ENCODE peak calls at places on chromosomes 13 and 19, in nine cellular contexts. One of them, this sample, is unnamed.

GRCh38 chr13:33918199-33918932 is 100.4 kb downstream of the RFC3 start:
- DNase-seq in neural progenitor cell: peak; percentile 10
- DNase-seq in KBM-7: no peak
- DNase-seq in GM12865: no peak
- DNase-seq in fibroblast of gingiva: peak; percentile 97
- DNase-seq in putamen: no peak
- DNase-seq in activated T-cell treated with anti-CD3 and anti-CD28 coated beads for 1 hour: no peak
- DNase-seq in body of pancreas: no peak
- DNase-seq in islet precursor cell: no peak
- DNase-seq in this sample: no peak

GRCh38 chr13:112697756-112698655 is 8.2 kb downstream of the ATP11A start:
- DNase-seq in body of pancreas: no peak
- DNase-seq in putamen: no peak
- DNase-seq in neural progenitor cell: no peak
- DNase-seq in islet precursor cell: peak; percentile 72
- DNase-seq in fibroblast of gingiva: peak; percentile 83
- DNase-seq in GM12865: no peak
- DNase-seq in KBM-7: no peak
- DNase-seq in activated T-cell treated with anti-CD3 and anti-CD28 coated beads for 1 hour: no peak
- DNase-seq in this sample: no peak

GRCh38 chr13:96821971-96822370 is 172.3 kb downstream of the OXGR1 start:
- DNase-seq in activated T-cell treated with anti-CD3 and anti-CD28 coated beads for 1 hour: no peak
- DNase-seq in fibroblast of gingiva: no peak
- DNase-seq in body of pancreas: no peak
- DNase-seq in islet precursor cell: no peak
- DNase-seq in neural progenitor cell: no peak
- DNase-seq in GM12865: no peak
- DNase-seq in putamen: no peak
- DNase-seq in KBM-7: no peak
- DNase-seq in this sample: no peak

GRCh38 chr13:30972888-30973377 is 40.5 kb downstream of the TEX26 start:
- DNase-seq in GM12865: no peak
- DNase-seq in activated T-cell treated with anti-CD3 and anti-CD28 coated beads for 1 hour: no peak
- DNase-seq in neural progenitor cell: no peak
- DNase-seq in KBM-7: no peak
- DNase-seq in body of pancreas: no peak
- DNase-seq in fibroblast of gingiva: peak; percentile 24
- DNase-seq in putamen: no peak
- DNase-seq in islet precursor cell: no peak
- DNase-seq in this sample: no peak

GRCh38 chr13:59094149-59094548 is 1069.6 kb downstream of the DIAPH3 start:
- DNase-seq in fibroblast of gingiva: no peak
- DNase-seq in activated T-cell treated with anti-CD3 and anti-CD28 coated beads for 1 hour: no peak
- DNase-seq in KBM-7: no peak
- DNase-seq in putamen: no peak
- DNase-seq in neural progenitor cell: no peak
- DNase-seq in GM12865: no peak
- DNase-seq in islet precursor cell: no peak
- DNase-seq in body of pancreas: no peak
- DNase-seq in this sample: no peak

GRCh38 chr13:110628477-110628793 is 13.1 kb downstream of the NAXD start:
- DNase-seq in neural progenitor cell: no peak
- DNase-seq in body of pancreas: no peak
- DNase-seq in GM12865: no peak
- DNase-seq in activated T-cell treated with anti-CD3 and anti-CD28 coated beads for 1 hour: no peak
- DNase-seq in islet precursor cell: peak; percentile 91
- DNase-seq in putamen: no peak
- DNase-seq in KBM-7: no peak
- DNase-seq in fibroblast of gingiva: no peak
- DNase-seq in this sample: no peak

GRCh38 chr13:90300015-90300414 is 1047.5 kb upstream of the MIR17HG start:
- DNase-seq in neural progenitor cell: no peak
- DNase-seq in body of pancreas: no peak
- DNase-seq in GM12865: no peak
- DNase-seq in putamen: no peak
- DNase-seq in islet precursor cell: no peak
- DNase-seq in fibroblast of gingiva: no peak
- DNase-seq in activated T-cell treated with anti-CD3 and anti-CD28 coated beads for 1 hour: no peak
- DNase-seq in KBM-7: no peak
- DNase-seq in this sample: no peak

GRCh38 chr13:114074671-114075315 is 57.6 kb downstream of the RASA3 start:
- DNase-seq in islet precursor cell: no peak
- DNase-seq in putamen: no peak
- DNase-seq in body of pancreas: no peak
- DNase-seq in KBM-7: no peak
- DNase-seq in fibroblast of gingiva: no peak
- DNase-seq in GM12865: no peak
- DNase-seq in activated T-cell treated with anti-CD3 and anti-CD28 coated beads for 1 hour: no peak
- DNase-seq in neural progenitor cell: no peak
- DNase-seq in this sample: no peak

GRCh38 chr13:25930655-25931054 is 121.2 kb downstream of the SHISA2 start:
- DNase-seq in body of pancreas: no peak
- DNase-seq in neural progenitor cell: peak; percentile 23
- DNase-seq in islet precursor cell: no peak
- DNase-seq in GM12865: no peak
- DNase-seq in putamen: no peak
- DNase-seq in activated T-cell treated with anti-CD3 and anti-CD28 coated beads for 1 hour: no peak
- DNase-seq in fibroblast of gingiva: no peak
- DNase-seq in KBM-7: no peak
- DNase-seq in this sample: no peak

GRCh38 chr13:25375727-25376358 is 4.1 kb downstream of the ATP8A2 start:
- DNase-seq in body of pancreas: peak; percentile 23
- DNase-seq in fibroblast of gingiva: peak; percentile 21
- DNase-seq in GM12865: peak; percentile 54
- DNase-seq in KBM-7: peak; percentile 78
- DNase-seq in neural progenitor cell: peak; percentile 54
- DNase-seq in putamen: no peak
- DNase-seq in islet precursor cell: peak; percentile 61
- DNase-seq in activated T-cell treated with anti-CD3 and anti-CD28 coated beads for 1 hour: peak; percentile 9
- DNase-seq in this sample: no peak

GRCh38 chr13:98495627-98496238 is 81.2 kb downstream of the STK24 start:
- DNase-seq in neural progenitor cell: peak; percentile 48
- DNase-seq in KBM-7: no peak
- DNase-seq in body of pancreas: no peak
- DNase-seq in GM12865: no peak
- DNase-seq in putamen: no peak
- DNase-seq in activated T-cell treated with anti-CD3 and anti-CD28 coated beads for 1 hour: no peak
- DNase-seq in islet precursor cell: no peak
- DNase-seq in fibroblast of gingiva: peak; percentile 66
- DNase-seq in this sample: no peak

GRCh38 chr19:8302357-8302691 is 5.8 kb downstream of the CD320 start:
- DNase-seq in body of pancreas: no peak
- DNase-seq in GM12865: no peak
- DNase-seq in neural progenitor cell: no peak
- DNase-seq in fibroblast of gingiva: no peak
- DNase-seq in KBM-7: no peak
- DNase-seq in putamen: no peak
- DNase-seq in islet precursor cell: no peak
- DNase-seq in activated T-cell treated with anti-CD3 and anti-CD28 coated beads for 1 hour: no peak
- DNase-seq in this sample: no peak

GRCh38 chr13:44842158-44842557 is 147.1 kb downstream of the NUFIP1 start:
- DNase-seq in putamen: no peak
- DNase-seq in islet precursor cell: no peak
- DNase-seq in neural progenitor cell: no peak
- DNase-seq in activated T-cell treated with anti-CD3 and anti-CD28 coated beads for 1 hour: no peak
- DNase-seq in body of pancreas: no peak
- DNase-seq in GM12865: no peak
- DNase-seq in fibroblast of gingiva: peak; percentile 32
- DNase-seq in KBM-7: no peak
- DNase-seq in this sample: no peak

GRCh38 chr19:40778865-40779284 is 828 bp downstream of the RAB4B start:
- DNase-seq in activated T-cell treated with anti-CD3 and anti-CD28 coated beads for 1 hour: no peak
- DNase-seq in neural progenitor cell: no peak
- DNase-seq in fibroblast of gingiva: no peak
- DNase-seq in GM12865: no peak
- DNase-seq in islet precursor cell: no peak
- DNase-seq in putamen: no peak
- DNase-seq in KBM-7: no peak
- DNase-seq in body of pancreas: no peak
- DNase-seq in this sample: no peak

GRCh38 chr13:83232626-83233025 is 649.6 kb downstream of the SLITRK1 start:
- DNase-seq in activated T-cell treated with anti-CD3 and anti-CD28 coated beads for 1 hour: no peak
- DNase-seq in body of pancreas: no peak
- DNase-seq in KBM-7: no peak
- DNase-seq in neural progenitor cell: no peak
- DNase-seq in islet precursor cell: no peak
- DNase-seq in fibroblast of gingiva: peak; percentile 62
- DNase-seq in putamen: no peak
- DNase-seq in GM12865: no peak
- DNase-seq in this sample: no peak